ENCODE peak calls at places on chromosomes 13 and 19, in ten cellular contexts. O is activated CD8-positive, alpha-beta memory T cell treated with anti-CD3 and anti-CD28 coated beads for 4 hours; L is endodermal cell; P is ELR; T is heart right ventricle; Z is A549; U is pancreas; F is left lung; Q is progenitor cell of endocrine pancreas; G is stimulated activated CD8-positive, alpha-beta memory T cell treated with anti-CD3 and anti-CD28 coated beads, Interleukin-2, amount 100 ng/mL, for 1 hour. A is an unnamed sample.

GRCh38 chr13:98706446-98707110 is 45.9 kb downstream of the SLC15A1 start:
- DNase-seq in G (no peak), F (no peak), O (no peak), Z (peak; percentile 17), U (no peak), T (no peak), L (no peak), Q (no peak), P (peak; percentile 35), A (no peak)

GRCh38 chr19:35144600-35145436 is 1.8 kb downstream of the FXYD7 start:
- DNase-seq in O (no peak), T (no peak), U (no peak), L (peak; percentile 85), Z (peak; percentile 92), G (no peak), F (no peak), Q (no peak), P (peak; percentile 59), A (no peak)

GRCh38 chr19:4455742-4456565 is 1.6 kb downstream of the UBXN6 start:
- DNase-seq in P (peak; percentile 65), L (peak; percentile 56), O (no peak), Z (no peak), U (no peak), T (peak; percentile 61), F (no peak), G (no peak), Q (no peak), A (no peak)

GRCh38 chr13:48132961-48133360 is 38.1 kb upstream of the MED4 start:
- DNase-seq in T (no peak), F (no peak), O (no peak), Z (no peak), P (no peak), L (no peak), Q (no peak), U (no peak), G (no peak), A (no peak)

GRCh38 chr13:113393572-113394503 is 29.9 kb upstream of the GRTP1 start:
- DNase-seq in Z (peak; percentile 58), O (peak; percentile 58), P (peak; percentile 83), L (peak; percentile 96), F (peak; percentile 97), U (peak; percentile 94), G (peak; percentile 38), Q (peak; percentile 82), T (peak; percentile 84), A (peak; percentile 21)

GRCh38 chr13:102020611-102021216 is 381.1 kb downstream of the FGF14 start:
- DNase-seq in Z (no peak), G (no peak), Q (no peak), P (peak; percentile 7), U (no peak), T (no peak), O (no peak), L (no peak), F (no peak), A (no peak)

GRCh38 chr13:27822873-27823311 is 30.6 kb downstream of the GSX1 start:
- DNase-seq in G (no peak), F (no peak), U (no peak), L (no peak), T (no peak), Z (no peak), O (no peak), P (no peak), Q (no peak), A (no peak)

GRCh38 chr19:55316646-55317045 is 8.5 kb downstream of the TMEM150B start:
- DNase-seq in Q (no peak), L (no peak), T (no peak), P (no peak), O (no peak), U (no peak), G (no peak), F (no peak), Z (no peak), A (no peak)

GRCh38 chr13:102203718-102204117 is 198.1 kb downstream of the FGF14 start:
- DNase-seq in F (no peak), L (no peak), T (no peak), U (no peak), G (no peak), O (no peak), Q (no peak), P (no peak), Z (no peak), A (no peak)

GRCh38 chr13:66635526-66635925 is 594.6 kb downstream of the PCDH9 start:
- DNase-seq in P (peak; percentile 95), F (no peak), U (no peak), Z (no peak), T (no peak), O (no peak), Q (no peak), G (no peak), L (no peak), A (no peak)

GRCh38 chr19:42176649-42176989 is 40.9 kb downstream of the DEDD2 start:
- DNase-seq in Z (peak; percentile 70), G (no peak), L (no peak), O (no peak), P (no peak), Q (no peak), T (no peak), F (no peak), U (peak; percentile 69), A (no peak)

GRCh38 chr19:20182232-20182785 is 15.3 kb downstream of the ZNF486 start:
- DNase-seq in G (no peak), T (no peak), Z (no peak), O (no peak), Q (no peak), U (no peak), P (no peak), L (no peak), F (no peak), A (no peak)

GRCh38 chr13:29522044-29522685 is 73.3 kb downstream of the SLC7A1 start:
- DNase-seq in O (no peak), Q (no peak), Z (no peak), U (peak; percentile 29), T (no peak), G (no peak), P (peak; percentile 98), F (no peak), L (no peak), A (no peak)

GRCh38 chr13:32316030-32316344 is 679 bp downstream of the BRCA2 start:
- DNase-seq in Q (no peak), Z (no peak), G (no peak), T (no peak), L (no peak), P (no peak), U (no peak), F (no peak), O (peak; percentile 3), A (no peak)

GRCh38 chr13:70128098-70128497 is 19.8 kb upstream of the KLHL1 start:
- DNase-seq in F (no peak), Z (no peak), O (no peak), P (no peak), U (no peak), L (no peak), Q (no peak), T (no peak), G (no peak), A (no peak)

GRCh38 chr13:32229443-32229842 is 85.7 kb downstream of the ZAR1L start:
- DNase-seq in T (no peak), G (no peak), F (no peak), L (no peak), Q (no peak), P (no peak), U (no peak), O (no peak), Z (no peak), A (no peak)

GRCh38 chr19:46660601-46661019 is 372 bp downstream of the DACT3 start:
- DNase-seq in U (no peak), P (no peak), Q (no peak), T (no peak), F (no peak), Z (no peak), L (no peak), G (no peak), O (no peak), A (no peak)

GRCh38 chr13:109256866-109257760 is 529.3 kb downstream of the IRS2 start:
- DNase-seq in G (no peak), P (peak; percentile 97), T (no peak), L (no peak), F (no peak), O (no peak), Z (peak; percentile 45), Q (no peak), U (no peak), A (no peak)

GRCh38 chr19:11848594-11849263 is at the start of gene ZNF439:
- DNase-seq in L (peak; percentile 64), Z (no peak), O (peak; percentile 79), G (peak; percentile 64), T (peak; percentile 91), U (peak; percentile 91), F (peak; percentile 94), Q (peak; percentile 12), P (peak; percentile 81), A (peak; percentile 38)

GRCh38 chr19:41821003-41821735 is 23.3 kb downstream of the LYPD4 start:
- DNase-seq in O (no peak), U (no peak), P (peak; percentile 45), T (no peak), Z (peak; percentile 94), L (peak; percentile 84), F (no peak), G (no peak), Q (no peak), A (no peak)

GRCh38 chr13:52713894-52714293 is 25.7 kb downstream of the CNMD start:
- DNase-seq in U (no peak), Z (no peak), F (no peak), L (no peak), G (no peak), O (no peak), Q (no peak), P (no peak), T (peak; percentile 25), A (no peak)

GRCh38 chr13:79973533-79973963 is 367.4 kb downstream of the SPRY2 start:
- DNase-seq in F (no peak), L (no peak), U (no peak), G (no peak), O (no peak), P (peak; percentile 29), Z (no peak), T (peak; percentile 22), Q (no peak), A (no peak)

GRCh38 chr19:42274065-42274682 is 5.1 kb downstream of the CIC start:
- DNase-seq in Q (no peak), T (no peak), O (no peak), Z (no peak), G (no peak), P (no peak), U (no peak), F (no peak), L (no peak), A (no peak)

GRCh38 chr13:45055902-45056648 is 64.2 kb upstream of the GTF2F2 start:
- DNase-seq in F (no peak), T (no peak), Z (no peak), L (no peak), O (no peak), Q (no peak), P (peak; percentile 51), U (no peak), G (no peak), A (no peak)

GRCh38 chr19:23925285-23925684 is 10.6 kb downstream of the ZNF726 start:
- DNase-seq in P (no peak), T (no peak), G (no peak), F (no peak), Z (no peak), U (no peak), O (no peak), L (no peak), Q (no peak), A (no peak)

GRCh38 chr13:113607477-113608245 is 23.1 kb downstream of the TFDP1 start:
- DNase-seq in L (no peak), F (peak; percentile 90), G (no peak), T (no peak), Z (no peak), P (no peak), U (no peak), Q (no peak), O (no peak), A (no peak)

GRCh38 chr13:51861728-51862300 is at the start of gene CCDC70:
- DNase-seq in O (peak; percentile 2), U (no peak), G (no peak), T (no peak), P (peak; percentile 73), L (no peak), Z (no peak), F (no peak), Q (no peak), A (no peak)

A was measured in esophagus squamous epithelium.